ENCODE peak calls at places on chromosomes 4 and X, in nine cellular contexts. I is testis, L is K562, J is suprapubic skin, V is AG04450, A is lung, T is IMR-90, N is heart left ventricle, F is H7. O is an unnamed sample. For H3K27me3, the result is how much of the 10 kb centered on the place peaks cover.

GRCh38 chr4:115424852-115425251 is 311.4 kb upstream of the NDST4 start:
- DNase-seq in I (no peak), L (no peak), J (no peak), V (no peak), A (no peak), T (no peak), N (no peak), F (no peak), O (no peak)

GRCh38 chr4:158856852-158857251 is 88.0 kb downstream of the FNIP2 start:
- DNase-seq in I (no peak), L (peak), J (no peak), V (peak), A (no peak), T (peak), N (no peak), F (peak), O (no peak)

GRCh38 chrX:153922932-153923857 is 2.9 kb downstream of the ARHGAP4 start:
- DNase-seq in I (peak), L (no peak), J (no peak), V (peak), A (peak), T (peak), N (peak), F (peak), O (peak)

GRCh38 chrX:29728639-29729038 is 486.7 kb upstream of the MAGEB2 start:
- DNase-seq in I (no peak), L (no peak), J (no peak), V (peak), A (no peak), T (peak), N (no peak), F (no peak), O (no peak)

GRCh38 chr4:184282251-184282713 is 64.6 kb upstream of the ENPP6 start:
- DNase-seq in I (no peak), L (no peak), J (no peak), V (no peak), A (peak), T (no peak), N (no peak), F (peak), O (no peak)

GRCh38 chr4:3874525-3875110 is 108.4 kb downstream of the ADRA2C start:
- DNase-seq in I (no peak), L (no peak), J (peak), V (no peak), A (no peak), T (no peak), N (no peak), F (no peak), O (no peak)

GRCh38 chr4:26406346-26406975 is 83.8 kb downstream of the CCKAR start:
- DNase-seq in I (no peak), L (no peak), J (no peak), V (no peak), A (no peak), T (peak), N (no peak), F (no peak), O (no peak)

GRCh38 chr4:82721819-82722423 is 76.7 kb downstream of the SCD5 start:
- DNase-seq in I (peak), L (peak), J (no peak), V (no peak), A (no peak), T (peak), N (peak), F (no peak), O (no peak)

GRCh38 chrX:79161655-79162054 is 17.2 kb downstream of the GPR174 start:
- DNase-seq in I (no peak), L (no peak), J (no peak), V (no peak), A (no peak), T (no peak), N (no peak), F (no peak), O (no peak)

GRCh38 chrX:42119076-42119475 is 195.7 kb upstream of the CASK start:
- DNase-seq in I (no peak), L (no peak), J (no peak), V (no peak), A (no peak), T (peak), N (no peak), F (no peak), O (no peak)

GRCh38 chr4:109207060-109207459 is 95.4 kb downstream of the COL25A1 start:
- DNase-seq in I (no peak), L (peak), J (no peak), V (peak), A (no peak), T (peak), N (no peak), F (no peak), O (no peak)

GRCh38 chr4:176793060-176793605 is 411 bp upstream of the VEGFC start:
- DNase-seq in I (no peak), L (no peak), J (peak), V (no peak), A (no peak), T (no peak), N (no peak), F (peak), O (no peak)

GRCh38 chr4:15506464-15506863 is 36.8 kb downstream of the CC2D2A start:
- DNase-seq in I (no peak), L (no peak), J (no peak), V (peak), A (no peak), T (peak), N (no peak), F (no peak), O (no peak)

GRCh38 chrX:72621619-72622485 is 49.2 kb upstream of the HDAC8 start:
- DNase-seq in I (no peak), L (no peak), J (no peak), V (no peak), A (no peak), T (peak), N (no peak), F (no peak), O (no peak)

GRCh38 chr4:83757121-83757621 is 221.3 kb downstream of the GPAT3 start:
- DNase-seq in I (no peak), L (peak), J (no peak), V (no peak), A (no peak), T (no peak), N (no peak), F (no peak), O (no peak)

GRCh38 chr4:183300070-183300469 is 20.0 kb downstream of the CLDN22 start:
- DNase-seq in I (no peak), L (no peak), J (no peak), V (peak), A (peak), T (peak), N (no peak), F (no peak), O (no peak)

GRCh38 chr4:7212101-7212674 is 19.9 kb downstream of the SORCS2 start:
- DNase-seq in I (no peak), L (no peak), J (no peak), V (no peak), A (no peak), T (no peak), N (no peak), F (no peak), O (no peak)

GRCh38 chr4:157294575-157294974 is 74.0 kb downstream of the GRIA2 start:
- DNase-seq in I (no peak), L (no peak), J (no peak), V (no peak), A (no peak), T (no peak), N (no peak), F (no peak), O (no peak)

GRCh38 chr4:12409507-12410190 is 981.0 kb upstream of the HS3ST1 start:
- DNase-seq in I (no peak), L (no peak), J (no peak), V (no peak), A (no peak), T (no peak), N (no peak), F (no peak), O (no peak)

GRCh38 chrX:119094819-119095218 is 22.0 kb downstream of the CT47C1 start:
- DNase-seq in I (no peak), L (no peak), J (no peak), V (no peak), A (no peak), T (no peak), N (no peak), F (no peak), O (no peak)

GRCh38 chrX:115912372-115912897 is 258.1 kb upstream of the AGTR2 start:
- DNase-seq in I (no peak), L (no peak), J (no peak), V (no peak), A (no peak), T (no peak), N (no peak), F (peak), O (no peak)

GRCh38 chr4:8592366-8593267 is at the start of gene CPZ:
- DNase-seq in I (peak), L (peak), J (no peak), V (no peak), A (no peak), T (peak), N (peak), F (peak), O (no peak)

GRCh38 chr4:2649604-2650114 is 106.5 kb downstream of the TNIP2 start:
- DNase-seq in I (peak), L (no peak), J (no peak), V (no peak), A (no peak), T (no peak), N (no peak), F (no peak), O (no peak)
- H3K27me3 ChIP-seq in I (under half), L (under half), J (under half), V (under half), A (under half), T (under half), N (under half), F (under half), O (under half)

DNA sequence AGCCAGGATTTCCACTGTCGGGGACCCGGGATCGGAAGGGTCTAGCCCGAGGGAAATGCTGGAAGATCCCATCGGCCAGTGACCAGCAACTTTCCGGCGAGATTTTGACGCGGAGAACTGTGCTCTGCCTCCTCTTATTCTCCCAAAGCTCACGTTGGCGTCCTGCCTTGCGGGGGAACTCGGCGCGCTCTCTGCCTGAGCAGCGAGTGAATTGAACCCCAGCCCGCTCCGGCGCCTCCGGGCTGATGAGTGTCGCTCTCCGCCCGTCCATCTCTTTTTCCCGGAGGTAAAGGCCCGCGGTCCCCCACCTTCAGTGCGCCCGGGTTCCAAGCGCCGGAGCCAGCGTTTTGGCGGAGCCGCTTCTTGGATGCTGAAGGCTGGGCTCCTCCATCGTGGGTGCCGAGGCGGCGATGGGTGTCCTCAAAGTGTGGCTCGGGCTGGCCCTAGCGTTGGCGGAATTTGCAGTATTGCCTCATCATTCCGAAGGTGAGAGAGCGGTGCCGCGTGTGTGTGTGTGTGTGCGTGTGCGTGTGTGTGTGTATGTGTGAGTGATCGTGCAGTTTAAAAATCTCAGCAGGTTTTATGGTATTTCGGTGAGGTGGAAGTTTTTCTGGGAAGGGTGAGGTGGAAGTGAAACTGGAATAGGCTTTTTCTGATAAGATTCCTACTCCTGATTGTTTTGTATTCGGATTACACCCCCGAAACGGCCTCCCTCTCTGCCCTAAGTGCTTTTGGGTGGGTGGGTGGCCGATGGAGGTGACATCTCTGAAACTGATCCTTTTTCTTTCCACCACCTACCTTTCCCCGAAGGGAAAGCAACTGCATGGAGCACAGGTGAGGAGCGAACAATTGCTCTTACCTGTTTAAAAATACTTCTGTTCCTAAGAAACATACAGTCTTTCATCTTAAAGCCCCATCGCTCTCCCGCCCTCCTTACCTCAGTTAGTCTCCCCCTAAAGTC is 757 bp downstream of the FRAS1 start:
- DNase-seq in I (peak), L (no peak), J (peak), V (no peak), A (peak), T (peak), N (peak), F (peak), O (no peak)
- H3K27me3 ChIP-seq in I (under half), L (under half), J (under half), V (under half), A (under half), T (under half), N (under half), F (under half), O (under half)

GRCh38 chr4:95549246-95550138 is 719 bp upstream of the UNC5C start:
- DNase-seq in I (peak), L (no peak), J (peak), V (no peak), A (no peak), T (peak), N (peak), F (peak), O (no peak)

GRCh38 chr4:95546866-95547707 is 1.7 kb downstream of the UNC5C start:
- DNase-seq in I (peak), L (no peak), J (no peak), V (no peak), A (no peak), T (no peak), N (peak), F (peak), O (no peak)

GRCh38 chr4:95548738-95549245 is at the start of gene UNC5C:
- DNase-seq in I (peak), L (no peak), J (peak), V (no peak), A (peak), T (no peak), N (peak), F (peak), O (no peak)

GRCh38 chr4:95546236-95546635 is 2.5 kb downstream of the UNC5C start:
- DNase-seq in I (no peak), L (no peak), J (no peak), V (no peak), A (no peak), T (no peak), N (no peak), F (no peak), O (no peak)

GRCh38 chr4:95547708-95548471 is 883 bp downstream of the UNC5C start:
- DNase-seq in I (peak), L (no peak), J (peak), V (no peak), A (no peak), T (no peak), N (peak), F (peak), O (peak)
- H3K27me3 ChIP-seq in I (under half), L (under half), J (under half), V (under half), A (under half), T (under half), N (under half), F (half or more), O (under half)

GRCh38 chrX:50838820-50839600 is 25.0 kb upstream of the SHROOM4 start:
- DNase-seq in I (no peak), L (no peak), J (no peak), V (no peak), A (no peak), T (no peak), N (no peak), F (no peak), O (no peak)

DNA sequence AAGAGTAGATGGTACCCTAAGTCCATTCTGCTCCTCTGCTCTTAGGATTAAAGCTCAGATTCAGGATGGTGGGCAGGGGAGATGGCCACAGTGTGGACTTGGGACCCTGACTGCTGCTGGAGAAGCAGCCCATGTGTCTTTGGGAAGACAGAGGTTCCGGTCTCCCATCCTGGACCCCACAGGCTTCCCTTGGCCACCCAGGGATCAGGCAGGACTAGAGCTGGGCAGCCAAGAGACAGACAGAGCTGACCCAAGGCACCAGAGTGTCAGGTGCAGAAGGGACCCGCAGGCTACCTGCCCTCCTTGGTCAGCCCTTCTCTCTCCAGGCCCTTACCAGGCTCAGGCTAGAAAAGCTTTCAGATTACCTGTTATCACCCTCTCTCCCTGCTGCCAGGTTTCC is 25.7 kb upstream of the SHROOM4 start:
- DNase-seq in I (no peak), L (no peak), J (no peak), V (no peak), A (no peak), T (no peak), N (no peak), F (no peak), O (no peak)
- H3K27me3 ChIP-seq in I (under half), L (under half), J (under half), V (under half), A (under half), T (under half), N (under half), F (under half), O (under half)

GRCh38 chrX:1139101-1139500 is 73.3 kb downstream of the CRLF2 start:
- DNase-seq in I (no peak), L (no peak), J (peak), V (no peak), A (no peak), T (no peak), N (no peak), F (no peak), O (no peak)
- H3K27me3 ChIP-seq in I (under half), L (under half), J (under half), V (under half), A (under half), T (under half), N (under half), F (under half), O (under half)

GRCh38 chr4:6201580-6202091 is 1.3 kb upstream of the JAKMIP1 start:
- DNase-seq in I (no peak), L (peak), J (no peak), V (no peak), A (no peak), T (no peak), N (no peak), F (peak), O (no peak)
- H3K27me3 ChIP-seq in I (under half), L (under half), J (half or more), V (under half), A (under half), T (under half), N (under half), F (under half), O (under half)

GRCh38 chr4:38671594-38671943 is 7.6 kb downstream of the KLF3 start:
- DNase-seq in I (no peak), L (no peak), J (no peak), V (no peak), A (no peak), T (no peak), N (no peak), F (no peak), O (no peak)
- H3K27me3 ChIP-seq in I (under half), L (under half), J (under half), V (under half), A (under half), T (under half), N (under half), F (under half), O (under half)